ENCODE peak calls at places on chromosome X, in nine cellular contexts. S, T, G, O, Y, Q, H, A and M are unnamed samples. For H3K4me1, the result is how much of the 10 kb centered on the place peaks cover.

GRCh38 chrX:46686003-46686645 is 72.8 kb downstream of the SLC9A7 start:
- DNase-seq in T (no peak), O (peak), S (peak), A (peak), Q (no peak), H (peak), G (no peak), Y (no peak), M (no peak)

GRCh38 chrX:11532291-11533075 is 133.2 kb downstream of the ARHGAP6 start:
- DNase-seq in S (no peak), H (no peak), Y (no peak), Q (no peak), T (no peak), A (no peak), O (peak), G (no peak), M (no peak)

GRCh38 chrX:46588263-46588662 is 14.7 kb downstream of the CHST7 start:
- DNase-seq in O (no peak), H (no peak), G (peak), S (peak), T (no peak), Y (no peak), Q (no peak), A (no peak), M (peak)

GRCh38 chrX:84907324-84907946 is 96.2 kb upstream of the APOOL start:
- DNase-seq in A (peak), O (peak), H (peak), S (no peak), G (no peak), Y (no peak), T (no peak), Q (no peak), M (peak)

GRCh38 chrX:136961594-136962135 is 72.1 kb downstream of the GPR101 start:
- DNase-seq in G (no peak), H (no peak), O (no peak), T (no peak), Y (no peak), A (no peak), Q (no peak), S (no peak), M (no peak)

GRCh38 chrX:48960291-48960690 is 2.9 kb upstream of the OTUD5 start:
- DNase-seq in Q (no peak), G (no peak), Y (no peak), A (no peak), O (no peak), H (no peak), S (peak), T (no peak), M (no peak)

GRCh38 chrX:112851161-112851779 is 10.6 kb upstream of the AMOT start:
- DNase-seq in O (no peak), Q (no peak), G (no peak), H (peak), T (no peak), Y (no peak), A (peak), S (no peak), M (peak)

GRCh38 chrX:124931241-124931640 is 388.4 kb upstream of the TEX13C start:
- DNase-seq in O (no peak), Y (no peak), T (no peak), A (no peak), G (no peak), H (no peak), S (no peak), Q (no peak), M (no peak)

GRCh38 chrX:45769919-45770582 is 569.4 kb upstream of the DIPK2B start:
- DNase-seq in Q (peak), T (peak), O (peak), G (peak), H (peak), S (peak), Y (peak), A (peak), M (no peak)

GRCh38 chrX:19555236-19555635 is 39.9 kb upstream of the MAP3K15 start:
- DNase-seq in Q (no peak), A (no peak), H (no peak), T (no peak), S (no peak), Y (no peak), G (no peak), O (no peak), M (no peak)

GRCh38 chrX:69285401-69285871 is 120.2 kb upstream of the PJA1 start:
- DNase-seq in A (no peak), H (peak), O (peak), Q (no peak), G (peak), T (no peak), Y (no peak), S (peak), M (no peak)

GRCh38 chrX:373641-374471 is 12.9 kb downstream of the PPP2R3B start:
- DNase-seq in G (peak), A (peak), Q (peak), H (peak), T (peak), O (peak), Y (no peak), S (no peak), M (no peak)

GRCh38 chrX:136954930-136955329 is 74.4 kb upstream of the RBMX start:
- DNase-seq in H (peak), A (peak), T (no peak), G (no peak), S (no peak), Q (no peak), Y (no peak), O (peak), M (no peak)

GRCh38 chrX:24466025-24466424 is 939 bp downstream of the PDK3 start:
- DNase-seq in O (no peak), Y (no peak), A (no peak), G (no peak), H (peak), S (no peak), Q (no peak), T (no peak), M (no peak)

GRCh38 chrX:150329888-150330287 is 33.2 kb upstream of the MAMLD1 start:
- DNase-seq in O (no peak), S (no peak), A (no peak), H (no peak), T (no peak), Y (no peak), G (no peak), Q (no peak), M (no peak)

GRCh38 chrX:42025861-42026260 is 102.5 kb upstream of the CASK start:
- DNase-seq in Q (no peak), G (no peak), T (no peak), O (no peak), A (no peak), S (no peak), Y (no peak), H (no peak), M (no peak)

GRCh38 chrX:32026772-32027171 is 954.9 kb upstream of the FTHL17 start:
- DNase-seq in T (no peak), A (no peak), Q (no peak), H (no peak), Y (no peak), S (no peak), G (no peak), O (no peak), M (no peak)

GRCh38 chrX:42094208-42094607 is 170.9 kb upstream of the CASK start:
- DNase-seq in H (no peak), Q (no peak), Y (no peak), A (no peak), G (no peak), S (no peak), T (no peak), O (peak), M (no peak)

DNA sequence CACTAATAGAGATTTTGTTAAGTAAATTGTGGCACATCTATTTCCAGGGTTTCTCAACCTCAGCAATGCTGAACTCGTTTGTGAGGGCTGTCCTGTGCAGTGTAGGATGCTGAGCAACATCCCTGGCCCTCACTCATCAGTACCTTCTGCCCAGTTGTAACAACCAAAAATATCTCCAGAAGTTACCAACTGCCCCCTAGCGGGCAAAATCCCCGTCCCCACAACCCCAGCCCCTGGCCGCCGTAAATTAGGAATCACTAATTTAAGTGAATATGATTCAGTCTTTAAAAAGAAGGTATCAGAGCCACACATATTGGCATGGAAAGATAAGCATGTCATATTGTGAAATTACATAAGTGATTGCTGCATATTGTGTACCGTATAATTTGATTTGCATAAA is 123.4 kb downstream of the ASB9 start:
- DNase-seq in Y (no peak), T (no peak), H (peak), O (peak), A (no peak), S (no peak), Q (no peak), G (no peak), M (no peak)
- TF ChIP-seq CTCF in Y (no peak), T (peak), H (peak), O (peak), A (peak), S (peak), Q (peak), G (peak), M (peak)

GRCh38 chrX:133658244-133658911 is 243.1 kb upstream of the GPC4 start:
- DNase-seq in A (no peak), Y (no peak), T (no peak), Q (no peak), O (no peak), S (no peak), G (no peak), H (no peak), M (no peak)

GRCh38 chrX:133655262-133655913 is 240.1 kb upstream of the GPC4 start:
- DNase-seq in O (no peak), T (no peak), G (no peak), Q (no peak), S (no peak), H (no peak), Y (no peak), A (no peak), M (no peak)

GRCh38 chrX:133654801-133655200 is 239.5 kb upstream of the GPC4 start:
- DNase-seq in H (no peak), O (no peak), Q (no peak), S (no peak), A (peak), Y (no peak), G (no peak), T (no peak), M (no peak)

GRCh38 chrX:133655914-133656265 is 240.6 kb upstream of the GPC4 start:
- DNase-seq in S (no peak), T (no peak), G (no peak), Q (no peak), A (no peak), Y (no peak), O (no peak), H (no peak), M (no peak)

DNA sequence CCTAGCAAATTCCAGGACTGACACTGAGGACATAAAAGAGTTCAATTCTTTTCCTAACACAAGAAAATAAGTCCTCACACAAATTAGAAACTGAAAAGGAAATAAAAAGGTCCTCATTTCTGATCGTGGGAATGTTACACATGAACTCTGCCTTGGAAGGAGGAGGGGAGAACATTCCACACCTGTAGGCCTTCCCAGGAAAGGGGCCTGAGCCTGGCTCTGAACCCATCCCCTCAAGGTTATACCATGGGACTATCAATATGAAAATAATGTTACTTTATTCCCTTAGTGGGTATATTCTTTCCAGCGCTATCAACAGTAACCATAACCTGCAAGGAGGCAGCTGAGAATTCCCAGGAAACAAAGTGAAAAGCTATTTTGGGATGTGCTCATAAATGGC is 242.2 kb upstream of the GPC4 start:
- DNase-seq in Q (no peak), S (no peak), H (no peak), A (no peak), Y (no peak), O (no peak), G (no peak), T (no peak), M (no peak)
- H3K27ac ChIP-seq in Q (no peak), S (no peak), H (no peak), A (no peak), Y (no peak), O (peak), G (no peak), T (no peak), M (no peak)

GRCh38 chrX:107730991-107731766 is 44.4 kb downstream of the TSC22D3 start:
- DNase-seq in H (no peak), T (no peak), S (no peak), Y (no peak), A (no peak), G (no peak), Q (no peak), O (no peak), M (no peak)
- H3K4me1 ChIP-seq in H (under half), T (half or more), S (half or more), Y (under half), A (under half), G (half or more), Q (half or more), O (half or more), M (under half)

GRCh38 chrX:13478740-13479451 is 90.5 kb upstream of the EGFL6 start:
- DNase-seq in Q (no peak), Y (no peak), H (no peak), T (no peak), A (no peak), G (no peak), S (no peak), O (no peak), M (no peak)
- TF ChIP-seq CTCF in Q (no peak), Y (no peak), H (no peak), T (no peak), A (no peak), G (no peak), S (no peak), O (no peak), M (no peak)

GRCh38 chrX:147953976-147954375 is 27.2 kb upstream of the FMR1NB start:
- DNase-seq in G (peak), T (no peak), Q (no peak), S (peak), Y (no peak), A (no peak), H (no peak), O (no peak), M (no peak)

GRCh38 chrX:147957291-147957690 is 23.8 kb upstream of the FMR1NB start:
- DNase-seq in Q (no peak), G (no peak), O (no peak), H (no peak), S (no peak), Y (no peak), T (no peak), A (no peak), M (no peak)

GRCh38 chrX:147962476-147962875 is 18.7 kb upstream of the FMR1NB start:
- DNase-seq in Y (no peak), A (peak), O (no peak), Q (no peak), T (no peak), H (no peak), G (no peak), S (no peak), M (peak)

DNA sequence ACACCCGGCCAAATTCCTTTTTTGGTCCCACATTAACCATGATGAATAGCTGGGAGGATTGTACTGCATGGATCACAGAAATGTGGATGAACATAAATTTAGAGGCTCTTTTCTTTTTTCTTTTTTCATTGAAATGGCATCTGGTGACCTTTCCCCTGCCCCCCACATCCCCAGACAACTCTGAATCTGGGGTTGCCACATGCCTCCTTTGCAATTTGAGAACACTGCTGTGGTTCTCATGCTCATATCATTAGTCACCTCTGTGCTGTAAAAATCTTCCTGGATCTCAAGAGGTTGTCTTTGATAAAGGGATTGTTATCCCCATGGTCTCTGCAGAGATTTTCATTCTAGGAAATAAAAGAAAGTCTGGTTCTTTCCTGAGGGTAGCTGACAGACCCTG is 22.8 kb upstream of the FMR1NB start:
- DNase-seq in H (no peak), Q (no peak), A (peak), Y (no peak), S (no peak), T (no peak), G (no peak), O (no peak), M (no peak)
- H3K27ac ChIP-seq in H (no peak), Q (no peak), A (no peak), Y (no peak), S (no peak), T (peak), G (no peak), O (no peak), M (no peak)

GRCh38 chrX:65677954-65678469 is 10.6 kb downstream of the MSN start:
- DNase-seq in Q (no peak), O (peak), T (peak), H (no peak), A (peak), S (no peak), G (no peak), Y (no peak), M (no peak)

GRCh38 chrX:65671286-65671685 is 3.8 kb downstream of the MSN start:
- DNase-seq in A (no peak), H (no peak), Q (no peak), Y (no peak), S (no peak), G (no peak), T (no peak), O (no peak), M (no peak)

GRCh38 chrX:65674351-65674893 is 7.0 kb downstream of the MSN start:
- DNase-seq in Q (no peak), G (no peak), O (no peak), A (peak), S (no peak), Y (no peak), H (no peak), T (no peak), M (no peak)

GRCh38 chrX:65671966-65672365 is 4.5 kb downstream of the MSN start:
- DNase-seq in T (no peak), A (no peak), O (no peak), H (no peak), Y (no peak), S (no peak), G (no peak), Q (no peak), M (no peak)

GRCh38 chrX:65673857-65674350 is 6.5 kb downstream of the MSN start:
- DNase-seq in S (no peak), Y (no peak), G (no peak), Q (no peak), T (no peak), A (no peak), H (no peak), O (no peak), M (no peak)
- H3K4me1 ChIP-seq in S (half or more), Y (half or more), G (half or more), Q (half or more), T (half or more), A (under half), H (under half), O (under half), M (half or more)